ENCODE peak calls at places on chromosome 21, in five cellular contexts. L is naive B cell, K is EH, J is astrocyte of the spinal cord, X is neural progenitor cell. T is an unnamed sample.

GRCh38 chr21:42447182-42447581 is 43.5 kb downstream of the UBASH3A start:
- DNase-seq in L (no peak), J (no peak), K (no peak), X (no peak), T (no peak)

GRCh38 chr21:37072239-37072987 is 458 bp downstream of the PIGP start:
- DNase-seq in X (peak; percentile 85), L (no peak), K (peak; percentile 82), J (peak; percentile 86), T (no peak)

GRCh38 chr21:30434033-30434631 is 4.1 kb downstream of the KRTAP13-4 start:
- DNase-seq in J (peak; percentile 1), L (no peak), K (no peak), X (peak; percentile 56), T (no peak)

GRCh38 chr21:46100020-46100419 is 2.1 kb downstream of the COL6A2 start:
- DNase-seq in K (no peak), L (no peak), X (no peak), J (no peak), T (no peak)

GRCh38 chr21:42844411-42845113 is 34.8 kb downstream of the WDR4 start:
- DNase-seq in J (peak; percentile 2), K (no peak), X (no peak), L (no peak), T (no peak)

GRCh38 chr21:29181799-29182470 is 51.5 kb downstream of the MAP3K7CL start:
- DNase-seq in X (no peak), L (no peak), J (peak; percentile 93), K (peak; percentile 94), T (no peak)

GRCh38 chr21:25329227-25329626 is 278.1 kb downstream of the MRPL39 start:
- DNase-seq in X (no peak), L (no peak), J (peak; percentile 64), K (peak; percentile 78), T (no peak)

GRCh38 chr21:41953249-41953830 is 478 bp downstream of the C2CD2 start:
- DNase-seq in K (peak; percentile 35), J (no peak), X (peak; percentile 55), L (no peak), T (no peak)

GRCh38 chr21:38538353-38538752 is 40.1 kb upstream of the ERG start:
- DNase-seq in K (no peak), L (no peak), X (no peak), J (no peak), T (no peak)

GRCh38 chr21:17602874-17603273 is 9.8 kb downstream of the BTG3 start:
- DNase-seq in J (peak; percentile 67), X (no peak), L (no peak), K (peak; percentile 61), T (no peak)

GRCh38 chr21:46002841-46003574 is 21.4 kb downstream of the COL6A1 start:
- DNase-seq in L (no peak), J (no peak), K (no peak), X (no peak), T (no peak)

GRCh38 chr21:45027241-45028196 is 46.9 kb upstream of the ADARB1 start:
- DNase-seq in L (no peak), X (no peak), J (no peak), K (no peak), T (no peak)

GRCh38 chr21:45309069-45309521 is 21.4 kb upstream of the POFUT2 start:
- DNase-seq in L (no peak), J (peak; percentile 75), X (peak; percentile 82), K (peak; percentile 74), T (no peak)

GRCh38 chr21:39386194-39386593 is 37.3 kb upstream of the HMGN1 start:
- DNase-seq in X (no peak), L (no peak), K (no peak), J (peak; percentile 5), T (no peak)

GRCh38 chr21:21751286-21751685 is 753.1 kb downstream of the NCAM2 start:
- DNase-seq in J (no peak), K (no peak), X (no peak), L (no peak), T (no peak)